ENCODE peak calls at places on chromosome 11, in ten cellular contexts. C, R, V, M, I, N, P, S, Q and T are unnamed samples.

GRCh38 chr11:72954860-72955259 is 140.6 kb downstream of the ATG16L2 start:
- DNase-seq in V (no peak), S (no peak), P (no peak), R (no peak), M (no peak), N (no peak), Q (no peak), C (peak), I (no peak), T (no peak)

GRCh38 chr11:31813242-31813960 is 2.3 kb upstream of the PAX6 start:
- DNase-seq in S (no peak), M (no peak), V (no peak), R (no peak), P (no peak), N (no peak), Q (no peak), I (no peak), C (no peak), T (no peak)

GRCh38 chr11:120212926-120213325 is 2.1 kb downstream of the OAF start:
- DNase-seq in Q (no peak), P (no peak), I (no peak), C (no peak), R (no peak), N (no peak), S (peak), M (no peak), V (no peak), T (no peak)

GRCh38 chr11:82733444-82734119 is at the start of gene FAM181B:
- DNase-seq in I (peak), V (no peak), R (no peak), C (no peak), Q (peak), M (peak), N (no peak), S (no peak), P (peak), T (peak)

GRCh38 chr11:32870676-32871075 is 21.9 kb upstream of the QSER1 start:
- DNase-seq in Q (no peak), P (peak), V (no peak), C (no peak), I (peak), N (no peak), R (no peak), S (peak), M (no peak), T (no peak)

GRCh38 chr11:112278803-112279202 is 18.1 kb upstream of the PLET1 start:
- DNase-seq in P (no peak), M (no peak), N (no peak), I (no peak), V (no peak), C (no peak), S (no peak), Q (no peak), R (no peak), T (no peak)

GRCh38 chr11:117316197-117316961 is at the start of gene BACE1:
- DNase-seq in C (peak), M (peak), P (peak), R (peak), V (peak), I (no peak), S (peak), N (no peak), Q (peak), T (peak)

GRCh38 chr11:46420513-46420912 is 28.9 kb upstream of the CHRM4 start:
- DNase-seq in M (no peak), N (no peak), R (no peak), C (no peak), I (no peak), P (no peak), Q (no peak), S (no peak), V (no peak), T (no peak)

GRCh38 chr11:34655335-34656008 is 34.6 kb downstream of the EHF start:
- DNase-seq in R (peak), C (no peak), N (no peak), I (no peak), P (no peak), Q (no peak), S (no peak), V (no peak), M (no peak), T (peak)

GRCh38 chr11:95512177-95512576 is 277.4 kb downstream of the FAM76B start:
- DNase-seq in P (no peak), Q (no peak), M (peak), S (no peak), N (no peak), V (no peak), R (no peak), I (no peak), C (no peak), T (no peak)

GRCh38 chr11:60915250-60915914 is 1.4 kb downstream of the TMEM109 start:
- DNase-seq in I (peak), C (peak), M (peak), V (peak), N (peak), P (peak), Q (no peak), R (peak), S (peak), T (peak)